ENCODE peak calls at places on chromosome 10, in four cellular contexts. One of them, this sample, is unnamed.

GRCh38 chr10:43196981-43197833 is 59.0 kb downstream of the CSGALNACT2 start:
- DNase-seq in GM12878: no peak
- DNase-seq in IMR-90: no peak
- DNase-seq in A549: no peak
- DNase-seq in this sample: peak

GRCh38 chr10:73095479-73096021 is 1.1 kb downstream of the P4HA1 start:
- DNase-seq in IMR-90: peak
- DNase-seq in A549: peak
- DNase-seq in GM12878: no peak
- DNase-seq in this sample: peak

GRCh38 chr10:7892146-7892545 is 73.8 kb downstream of the TAF3 start:
- DNase-seq in A549: no peak
- DNase-seq in IMR-90: no peak
- DNase-seq in GM12878: no peak
- DNase-seq in this sample: no peak

GRCh38 chr10:42866115-42866995 is 83.8 kb downstream of the BMS1 start:
- DNase-seq in A549: peak
- DNase-seq in IMR-90: peak
- DNase-seq in GM12878: no peak
- DNase-seq in this sample: peak

GRCh38 chr10:42177077-42177792 is 461.1 kb downstream of the ZNF33B start:
- DNase-seq in GM12878: no peak
- DNase-seq in IMR-90: no peak
- DNase-seq in A549: no peak
- DNase-seq in this sample: peak

GRCh38 chr10:104638861-104639594 is 2.1 kb upstream of the SORCS3 start:
- DNase-seq in IMR-90: no peak
- DNase-seq in GM12878: no peak
- DNase-seq in A549: peak
- DNase-seq in this sample: peak

GRCh38 chr10:26728957-26729356 is 31.5 kb downstream of the PDSS1 start:
- DNase-seq in A549: no peak
- DNase-seq in GM12878: no peak
- DNase-seq in IMR-90: no peak
- DNase-seq in this sample: no peak

GRCh38 chr10:26781797-26782196 is 79.0 kb downstream of the ABI1 start:
- DNase-seq in IMR-90: peak
- DNase-seq in GM12878: no peak
- DNase-seq in A549: no peak
- DNase-seq in this sample: no peak

GRCh38 chr10:5944389-5945202 is 32.7 kb downstream of the IL15RA start:
- DNase-seq in GM12878: no peak
- DNase-seq in IMR-90: peak
- DNase-seq in A549: peak
- DNase-seq in this sample: no peak

GRCh38 chr10:20682782-20683181 is 214.3 kb downstream of the NEBL start:
- DNase-seq in A549: no peak
- DNase-seq in IMR-90: no peak
- DNase-seq in GM12878: no peak
- DNase-seq in this sample: no peak

GRCh38 chr10:11488126-11488525 is 123.3 kb downstream of the USP6NL start:
- DNase-seq in IMR-90: no peak
- DNase-seq in GM12878: no peak
- DNase-seq in A549: no peak
- DNase-seq in this sample: no peak
- TF ChIP-seq RCOR1 in IMR-90: no peak
- TF ChIP-seq RCOR1 in GM12878: no peak
- TF ChIP-seq RCOR1 in A549: no peak
- TF ChIP-seq RCOR1 in this sample: no peak

GRCh38 chr10:29956335-29956924 is 103.0 kb downstream of the JCAD start:
- DNase-seq in GM12878: no peak
- DNase-seq in IMR-90: no peak
- DNase-seq in A549: no peak
- DNase-seq in this sample: no peak
- TF ChIP-seq RCOR1 in GM12878: no peak
- TF ChIP-seq RCOR1 in IMR-90: no peak
- TF ChIP-seq RCOR1 in A549: no peak
- TF ChIP-seq RCOR1 in this sample: no peak

GRCh38 chr10:2262333-2262732 is 525.0 kb upstream of the ADARB2 start:
- DNase-seq in A549: no peak
- DNase-seq in IMR-90: no peak
- DNase-seq in GM12878: no peak
- DNase-seq in this sample: no peak

GRCh38 chr10:2262878-2263277 is 525.6 kb upstream of the ADARB2 start:
- DNase-seq in GM12878: no peak
- DNase-seq in A549: no peak
- DNase-seq in IMR-90: no peak
- DNase-seq in this sample: no peak

GRCh38 chr10:2263556-2263955 is 526.2 kb upstream of the ADARB2 start:
- DNase-seq in GM12878: no peak
- DNase-seq in A549: no peak
- DNase-seq in IMR-90: no peak
- DNase-seq in this sample: no peak
- TF ChIP-seq RCOR1 in GM12878: no peak
- TF ChIP-seq RCOR1 in A549: no peak
- TF ChIP-seq RCOR1 in IMR-90: no peak
- TF ChIP-seq RCOR1 in this sample: no peak

GRCh38 chr10:21803374-21803773 is 200.2 kb downstream of the DNAJC1 start:
- DNase-seq in GM12878: no peak
- DNase-seq in A549: no peak
- DNase-seq in IMR-90: no peak
- DNase-seq in this sample: no peak

GRCh38 chr10:21810582-21811244 is 192.8 kb downstream of the DNAJC1 start:
- DNase-seq in IMR-90: peak
- DNase-seq in A549: no peak
- DNase-seq in GM12878: no peak
- DNase-seq in this sample: no peak

GRCh38 chr10:21811245-21811585 is 192.3 kb downstream of the DNAJC1 start:
- DNase-seq in GM12878: no peak
- DNase-seq in IMR-90: peak
- DNase-seq in A549: no peak
- DNase-seq in this sample: no peak

GRCh38 chr10:21808525-21808924 is 195.0 kb downstream of the DNAJC1 start:
- DNase-seq in IMR-90: no peak
- DNase-seq in A549: no peak
- DNase-seq in GM12878: no peak
- DNase-seq in this sample: no peak

GRCh38 chr10:21807162-21807561 is 196.4 kb downstream of the DNAJC1 start:
- DNase-seq in A549: no peak
- DNase-seq in IMR-90: no peak
- DNase-seq in GM12878: no peak
- DNase-seq in this sample: no peak
- TF ChIP-seq RCOR1 in A549: no peak
- TF ChIP-seq RCOR1 in IMR-90: no peak
- TF ChIP-seq RCOR1 in GM12878: no peak
- TF ChIP-seq RCOR1 in this sample: no peak

DNA sequence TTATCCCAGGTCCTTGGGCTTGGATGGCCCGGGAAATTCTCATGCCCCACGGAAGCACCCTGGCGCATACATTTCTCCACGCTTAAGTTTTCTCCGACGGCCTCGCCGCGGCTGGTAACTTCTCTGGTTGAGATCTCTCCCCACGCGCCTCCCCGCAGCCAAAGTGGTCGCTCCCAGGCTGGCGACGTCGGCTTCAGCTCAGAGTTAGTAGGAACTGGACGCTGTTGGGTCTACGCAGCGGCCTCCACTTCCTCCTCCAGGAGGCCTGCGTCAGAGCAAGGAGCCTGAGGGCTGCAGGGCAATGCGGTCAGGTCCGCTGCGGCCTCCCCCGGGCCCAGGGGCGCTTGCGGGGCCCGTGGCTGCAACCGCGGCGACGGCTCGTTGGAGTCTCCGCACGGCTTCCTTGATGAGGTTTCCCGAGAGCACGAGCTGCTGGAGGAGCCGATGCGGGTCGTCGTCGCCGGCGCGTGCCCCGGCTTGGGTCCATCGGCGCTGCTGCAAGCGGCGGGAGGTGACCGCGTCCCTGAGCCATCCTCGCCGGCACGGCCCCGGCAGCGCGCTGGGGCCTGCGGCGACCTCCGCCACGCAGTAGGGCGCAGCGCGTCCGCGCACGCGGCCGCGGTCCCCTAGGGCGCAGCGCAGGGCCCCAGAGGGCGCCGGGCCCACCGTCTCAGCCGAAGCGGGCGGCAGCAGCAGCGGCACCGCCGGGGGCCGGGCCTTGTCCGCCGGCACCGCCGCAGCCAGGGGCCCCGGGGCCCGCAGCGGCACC is 744 bp downstream of the FRAT2 start:
- DNase-seq in A549: no peak
- DNase-seq in GM12878: no peak
- DNase-seq in IMR-90: peak
- DNase-seq in this sample: peak
- TF ChIP-seq RCOR1 in A549: no peak
- TF ChIP-seq RCOR1 in GM12878: no peak
- TF ChIP-seq RCOR1 in IMR-90: no peak
- TF ChIP-seq RCOR1 in this sample: no peak

GRCh38 chr10:84344560-84344959 is 16.2 kb downstream of the CCSER2 start:
- DNase-seq in A549: no peak
- DNase-seq in IMR-90: no peak
- DNase-seq in GM12878: no peak
- DNase-seq in this sample: no peak

GRCh38 chr10:84348860-84349259 is 20.5 kb downstream of the CCSER2 start:
- DNase-seq in GM12878: no peak
- DNase-seq in A549: no peak
- DNase-seq in IMR-90: peak
- DNase-seq in this sample: no peak

GRCh38 chr10:84343831-84344230 is 15.4 kb downstream of the CCSER2 start:
- DNase-seq in IMR-90: no peak
- DNase-seq in GM12878: no peak
- DNase-seq in A549: no peak
- DNase-seq in this sample: no peak

GRCh38 chr10:84352251-84352842 is 24.0 kb downstream of the CCSER2 start:
- DNase-seq in GM12878: no peak
- DNase-seq in IMR-90: peak
- DNase-seq in A549: peak
- DNase-seq in this sample: peak

GRCh38 chr10:84348431-84348830 is 20.0 kb downstream of the CCSER2 start:
- DNase-seq in IMR-90: peak
- DNase-seq in A549: no peak
- DNase-seq in GM12878: no peak
- DNase-seq in this sample: no peak
- TF ChIP-seq RCOR1 in IMR-90: no peak
- TF ChIP-seq RCOR1 in A549: no peak
- TF ChIP-seq RCOR1 in GM12878: no peak
- TF ChIP-seq RCOR1 in this sample: no peak

GRCh38 chr10:86117051-86117450 is 249.5 kb downstream of the GRID1 start:
- DNase-seq in GM12878: no peak
- DNase-seq in A549: no peak
- DNase-seq in IMR-90: no peak
- DNase-seq in this sample: no peak
- TF ChIP-seq RCOR1 in GM12878: no peak
- TF ChIP-seq RCOR1 in A549: no peak
- TF ChIP-seq RCOR1 in IMR-90: no peak
- TF ChIP-seq RCOR1 in this sample: no peak

GRCh38 chr10:71608863-71609768 is 110.5 kb downstream of the C10orf105 start:
- DNase-seq in GM12878: no peak
- DNase-seq in A549: peak
- DNase-seq in IMR-90: peak
- DNase-seq in this sample: peak
- TF ChIP-seq RCOR1 in GM12878: no peak
- TF ChIP-seq RCOR1 in A549: no peak
- TF ChIP-seq RCOR1 in IMR-90: no peak
- TF ChIP-seq RCOR1 in this sample: no peak

DNA sequence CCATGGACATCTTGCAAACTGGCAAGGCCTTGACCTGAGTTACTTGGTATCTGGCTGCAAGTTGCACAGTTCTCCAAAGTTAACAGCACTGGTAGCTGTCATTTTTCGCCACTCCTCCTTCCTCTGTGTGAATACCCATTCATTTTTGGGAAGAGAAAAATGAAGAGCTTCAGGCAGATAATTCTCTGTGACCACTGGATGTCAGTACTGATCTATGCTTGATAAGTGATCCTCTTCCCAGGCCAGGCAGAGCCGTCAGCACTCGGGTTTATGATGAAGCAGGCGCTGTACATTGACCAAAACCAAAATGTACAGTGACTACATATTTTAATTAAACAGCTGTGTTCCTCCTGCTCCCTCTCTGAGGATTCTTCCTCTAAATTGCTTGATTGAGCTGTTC is 55.9 kb upstream of the PDZD8 start:
- DNase-seq in GM12878: no peak
- DNase-seq in A549: peak
- DNase-seq in IMR-90: no peak
- DNase-seq in this sample: no peak
- TF ChIP-seq RCOR1 in GM12878: no peak
- TF ChIP-seq RCOR1 in A549: no peak
- TF ChIP-seq RCOR1 in IMR-90: no peak
- TF ChIP-seq RCOR1 in this sample: no peak

DNA sequence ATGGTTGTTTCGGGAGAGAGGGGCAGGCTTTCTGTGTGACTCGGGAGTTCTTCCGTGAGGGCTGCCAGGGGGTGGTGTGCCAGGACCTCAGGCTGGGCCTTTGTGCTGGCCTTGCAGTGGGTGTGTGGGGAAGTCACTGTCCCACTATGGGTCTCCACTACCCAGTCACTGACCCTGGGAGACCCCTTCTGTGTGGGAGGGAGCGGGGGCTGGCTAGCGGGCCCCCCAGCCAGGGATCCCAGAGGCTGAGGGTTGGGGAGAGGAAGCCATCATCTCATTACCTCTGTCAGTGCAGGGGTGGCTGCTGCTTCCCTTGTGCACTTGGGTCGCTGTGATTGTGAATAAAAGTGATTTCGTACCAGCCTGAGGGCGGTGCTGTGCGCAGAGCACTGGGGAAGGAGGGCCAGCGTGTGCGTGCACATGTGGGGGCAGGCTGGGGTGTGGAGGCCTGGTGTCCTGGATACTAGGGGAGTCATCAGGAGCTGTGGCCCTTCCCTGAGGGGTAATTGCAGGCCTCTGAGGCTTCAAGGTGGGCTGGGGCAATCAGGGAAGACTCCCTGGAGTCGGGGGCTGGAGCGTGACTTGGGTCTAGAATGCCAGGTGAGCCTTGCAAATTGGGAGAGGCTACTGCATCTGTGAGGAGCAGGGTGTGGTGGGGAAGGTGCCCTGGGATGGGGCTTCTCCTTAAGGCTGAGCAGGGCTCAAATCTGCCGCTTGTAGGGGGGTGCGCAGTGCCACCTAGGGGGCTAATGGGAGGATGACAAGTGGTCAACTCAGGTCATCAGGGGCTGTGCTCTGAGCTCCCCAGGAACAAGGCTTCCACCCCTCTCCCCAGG is 98.9 kb downstream of the NEURL1 start:
- DNase-seq in GM12878: no peak
- DNase-seq in A549: peak
- DNase-seq in IMR-90: peak
- DNase-seq in this sample: peak
- TF ChIP-seq RCOR1 in GM12878: no peak
- TF ChIP-seq RCOR1 in A549: no peak
- TF ChIP-seq RCOR1 in IMR-90: no peak
- TF ChIP-seq RCOR1 in this sample: no peak

This sample was measured in SK-N-SH.